ENCODE peak calls at places on chromosome 11, in four cellular contexts. A, R, B and T are unnamed samples.

GRCh38 chr11:119713361-119714040 is 15.5 kb downstream of the NECTIN1 start:
- DNase-seq in B (no peak), R (no peak), A (no peak), T (no peak)

GRCh38 chr11:57224537-57224936 is 12.5 kb downstream of the APLNR start:
- DNase-seq in A (no peak), B (no peak), R (no peak), T (no peak)

GRCh38 chr11:47400813-47401279 is 7.5 kb upstream of the SLC39A13 start:
- DNase-seq in B (no peak), A (no peak), R (no peak), T (no peak)

GRCh38 chr11:120536091-120536796 is 24.7 kb downstream of the GRIK4 start:
- DNase-seq in A (no peak), R (no peak), B (no peak), T (no peak)

GRCh38 chr11:62545437-62546243 is 966 bp downstream of the AHNAK start:
- DNase-seq in A (peak), R (peak), B (peak), T (peak)

GRCh38 chr11:2930705-2931415 is 1.6 kb upstream of the PHLDA2 start:
- DNase-seq in B (no peak), A (no peak), R (peak), T (no peak)

GRCh38 chr11:65711785-65712632 is at the start of gene KAT5:
- DNase-seq in A (peak), R (peak), B (peak), T (peak)

GRCh38 chr11:122977455-122978302 is 4.0 kb downstream of the BSX start:
- DNase-seq in A (no peak), R (no peak), B (no peak), T (no peak)

GRCh38 chr11:77250881-77251640 is 50.4 kb downstream of the GDPD4 start:
- DNase-seq in A (no peak), R (no peak), B (no peak), T (no peak)

GRCh38 chr11:111302298-111302697 is 4.0 kb downstream of the POU2AF3 start:
- DNase-seq in B (no peak), A (no peak), R (peak), T (no peak)

GRCh38 chr11:26649884-26650283 is 72.0 kb downstream of the SLC5A12 start:
- DNase-seq in B (peak), A (peak), R (peak), T (no peak)